ENCODE peak calls at places on chromosomes 5 and 9, in nine cellular contexts. A is aorta, Y is psoas muscle, B is left ventricle myocardium inferior, N is IMR-90, Z is cardiac muscle cell, O is lung, S is upper lobe of right lung, H is SJSA1. R is an unnamed sample.

GRCh38 chr5:136080113-136080482 is 51.3 kb downstream of the TGFBI start:
- DNase-seq in A (no peak), Y (no peak), B (no peak), N (no peak), Z (peak; percentile 33), O (no peak), S (no peak), H (no peak), R (no peak)

GRCh38 chr5:68730220-68731010 is 363.4 kb upstream of the SLC30A5 start:
- DNase-seq in A (peak; percentile 53), Y (no peak), B (peak; percentile 18), N (peak; percentile 75), Z (peak; percentile 39), O (no peak), S (no peak), H (peak; percentile 1), R (no peak)

GRCh38 chr9:137316012-137316981 is 14.2 kb upstream of the NRARP start:
- DNase-seq in A (peak; percentile 55), Y (peak; percentile 63), B (peak; percentile 68), N (no peak), Z (peak; percentile 87), O (no peak), S (peak; percentile 70), H (peak; percentile 23), R (peak; percentile 78)

GRCh38 chr5:139413963-139414362 is 10.1 kb upstream of the SPATA24 start:
- DNase-seq in A (no peak), Y (no peak), B (no peak), N (no peak), Z (no peak), O (no peak), S (no peak), H (no peak), R (no peak)

GRCh38 chr9:127758843-127759242 is 19.6 kb downstream of the SH2D3C start:
- DNase-seq in A (no peak), Y (no peak), B (no peak), N (no peak), Z (no peak), O (no peak), S (no peak), H (no peak), R (no peak)

GRCh38 chr9:38163518-38163917 is 94.5 kb upstream of the SHB start:
- DNase-seq in A (no peak), Y (no peak), B (no peak), N (no peak), Z (no peak), O (no peak), S (no peak), H (no peak), R (no peak)

GRCh38 chr5:76402880-76403712 is at the start of gene IQGAP2:
- DNase-seq in A (peak; percentile 85), Y (peak; percentile 76), B (peak; percentile 66), N (peak; percentile 34), Z (peak; percentile 84), O (peak; percentile 72), S (peak; percentile 91), H (peak; percentile 66), R (peak; percentile 82)

GRCh38 chr5:179588166-179588565 is 35.3 kb downstream of the HNRNPH1 start:
- DNase-seq in A (no peak), Y (no peak), B (no peak), N (peak; percentile 67), Z (no peak), O (no peak), S (no peak), H (no peak), R (no peak)

GRCh38 chr5:123176938-123177275 is 87.9 kb downstream of the PRDM6 start:
- DNase-seq in A (no peak), Y (no peak), B (no peak), N (peak; percentile 22), Z (no peak), O (no peak), S (no peak), H (no peak), R (no peak)

GRCh38 chr5:113118298-113118697 is 141.7 kb downstream of the DCP2 start:
- DNase-seq in A (no peak), Y (no peak), B (no peak), N (no peak), Z (no peak), O (no peak), S (no peak), H (no peak), R (no peak)

GRCh38 chr5:169152453-169152852 is 148.5 kb downstream of the SLIT3 start:
- DNase-seq in A (no peak), Y (no peak), B (no peak), N (no peak), Z (no peak), O (no peak), S (no peak), H (no peak), R (no peak)

GRCh38 chr5:10352404-10353240 is 873 bp upstream of the MARCHF6 start:
- DNase-seq in A (no peak), Y (no peak), B (no peak), N (peak; percentile 52), Z (peak; percentile 62), O (no peak), S (no peak), H (no peak), R (no peak)

GRCh38 chr9:133779081-133779480 is 40.9 kb upstream of the SARDH start:
- DNase-seq in A (peak; percentile 30), Y (peak; percentile 8), B (no peak), N (no peak), Z (no peak), O (no peak), S (no peak), H (no peak), R (peak; percentile 37)

GRCh38 chr9:14096182-14096922 is 217.6 kb downstream of the NFIB start:
- DNase-seq in A (no peak), Y (no peak), B (no peak), N (peak; percentile 62), Z (peak; percentile 23), O (no peak), S (no peak), H (peak; percentile 23), R (no peak)

GRCh38 chr5:31637851-31638250 is 1.1 kb upstream of the PDZD2 start:
- DNase-seq in A (no peak), Y (no peak), B (no peak), N (no peak), Z (no peak), O (no peak), S (no peak), H (no peak), R (no peak)

GRCh38 chr9:98201749-98202148 is 9.3 kb upstream of the CORO2A start:
- DNase-seq in A (no peak), Y (peak; percentile 22), B (no peak), N (no peak), Z (no peak), O (no peak), S (no peak), H (no peak), R (no peak)

GRCh38 chr5:53858700-53859456 is 298.4 kb downstream of the NDUFS4 start:
- DNase-seq in A (no peak), Y (no peak), B (no peak), N (no peak), Z (no peak), O (no peak), S (no peak), H (no peak), R (no peak)

GRCh38 chr5:30832519-30832918 is 361.0 kb upstream of the CDH6 start:
- DNase-seq in A (no peak), Y (no peak), B (no peak), N (no peak), Z (no peak), O (no peak), S (no peak), H (no peak), R (no peak)

GRCh38 chr5:146475190-146475801 is 28.2 kb downstream of the TCERG1 start:
- DNase-seq in A (no peak), Y (no peak), B (no peak), N (no peak), Z (no peak), O (no peak), S (no peak), H (no peak), R (no peak)
- H3K36me3 ChIP-seq in A (peaks cover 7% of the 10 kb centered on the region), Y (peaks cover 90% of the 10 kb centered on the region), B (peaks cover 72% of the 10 kb centered on the region), N (peaks cover 22% of the 10 kb centered on the region), Z (peaks cover 68% of the 10 kb centered on the region), O (peaks cover 8% of the 10 kb centered on the region), S (peaks cover 79% of the 10 kb centered on the region), H (peaks cover 85% of the 10 kb centered on the region), R (no peaks in the 10 kb centered on the region)

DNA sequence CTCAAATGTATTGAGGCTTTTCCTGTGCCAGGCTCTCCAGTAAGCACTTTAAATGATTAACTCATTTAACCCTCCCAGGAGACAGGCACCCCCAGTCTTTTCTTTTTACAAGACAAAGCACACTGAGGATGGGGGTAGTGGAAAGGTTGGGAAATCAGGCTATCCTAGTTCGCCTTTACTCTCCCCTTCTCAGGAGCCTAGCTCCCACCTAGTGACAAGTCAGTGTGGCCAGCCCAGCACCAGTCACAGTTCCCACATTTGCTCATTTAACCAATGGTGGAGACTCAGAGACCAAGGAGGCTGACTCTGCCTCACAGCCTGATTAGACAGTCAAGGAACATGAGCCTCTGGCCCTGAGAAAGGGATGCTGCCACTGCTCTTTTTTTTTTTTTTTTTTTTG is 3.5 kb downstream of the ALDH7A1 start:
- DNase-seq in A (no peak), Y (no peak), B (no peak), N (no peak), Z (no peak), O (no peak), S (no peak), H (no peak), R (no peak)
- H3K4me3 ChIP-seq in A (no peak overlapping the region), Y (no peak overlapping the region), B (no peak overlapping the region), N (no peak overlapping the region), Z (no peak overlapping the region), O (no peak overlapping the region), S (no peak overlapping the region), H (no peak overlapping the region), R (no peak overlapping the region)

GRCh38 chr5:132408965-132409364 is 39.5 kb downstream of the SLC22A5 start:
- DNase-seq in A (no peak), Y (no peak), B (no peak), N (no peak), Z (no peak), O (no peak), S (no peak), H (no peak), R (no peak)

GRCh38 chr5:132407970-132408369 is 38.5 kb downstream of the SLC22A5 start:
- DNase-seq in A (no peak), Y (no peak), B (no peak), N (no peak), Z (no peak), O (no peak), S (no peak), H (no peak), R (no peak)

GRCh38 chr5:132411382-132411925 is 41.9 kb downstream of the SLC22A5 start:
- DNase-seq in A (no peak), Y (no peak), B (no peak), N (no peak), Z (no peak), O (no peak), S (peak; percentile 66), H (no peak), R (peak; percentile 72)

GRCh38 chr5:132408456-132408855 is 38.9 kb downstream of the SLC22A5 start:
- DNase-seq in A (no peak), Y (no peak), B (no peak), N (no peak), Z (no peak), O (no peak), S (no peak), H (no peak), R (no peak)

GRCh38 chr5:132410451-132411381 is 41.2 kb downstream of the SLC22A5 start:
- DNase-seq in A (peak; percentile 89), Y (peak; percentile 93), B (peak; percentile 87), N (peak; percentile 72), Z (peak; percentile 91), O (peak; percentile 78), S (peak; percentile 93), H (peak; percentile 90), R (peak; percentile 90)
- H3K4me1 ChIP-seq in A (peaks cover 2% of the 10 kb centered on the region), Y (peaks cover 54% of the 10 kb centered on the region), B (peaks cover 83% of the 10 kb centered on the region), N (peaks cover 15% of the 10 kb centered on the region), Z (no peaks in the 10 kb centered on the region), O (peaks cover 8% of the 10 kb centered on the region), S (peaks cover 62% of the 10 kb centered on the region), H (peaks cover 41% of the 10 kb centered on the region), R (peaks cover 42% of the 10 kb centered on the region)

GRCh38 chr5:157389103-157389502 is 70.9 kb upstream of the NIPAL4 start:
- DNase-seq in A (no peak), Y (no peak), B (no peak), N (no peak), Z (no peak), O (no peak), S (no peak), H (no peak), R (no peak)
- H3K36me3 ChIP-seq in A (peaks cover 2% of the 10 kb centered on the region), Y (no peaks in the 10 kb centered on the region), B (peaks cover 22% of the 10 kb centered on the region), N (no peaks in the 10 kb centered on the region), Z (peaks cover 24% of the 10 kb centered on the region), O (peaks cover 4% of the 10 kb centered on the region), S (peaks cover 3% of the 10 kb centered on the region), H (no peaks in the 10 kb centered on the region), R (no peaks in the 10 kb centered on the region)

R was measured in mucosa of descending colon.